ENCODE peak calls at places on chromosome 20, in five cellular contexts. One of them, this sample, is unnamed. For H3K9me3, the result is how much of the 10 kb centered on the place peaks cover.

GRCh38 chr20:35012227-35013069 is 56.8 kb downstream of the MYH7B start:
- DNase-seq in PC-3: no peak
- DNase-seq in mammary epithelial cell: no peak
- DNase-seq in H9: peak
- DNase-seq in neural progenitor cell: no peak
- DNase-seq in this sample: no peak

GRCh38 chr20:36110936-36111445 is 43.5 kb upstream of the EPB41L1 start:
- DNase-seq in H9: no peak
- DNase-seq in mammary epithelial cell: no peak
- DNase-seq in neural progenitor cell: no peak
- DNase-seq in PC-3: no peak
- DNase-seq in this sample: no peak

GRCh38 chr20:57292611-57293010 is 26.2 kb upstream of the BMP7 start:
- DNase-seq in PC-3: no peak
- DNase-seq in H9: no peak
- DNase-seq in neural progenitor cell: no peak
- DNase-seq in mammary epithelial cell: no peak
- DNase-seq in this sample: no peak

GRCh38 chr20:52096117-52096516 is 95.5 kb downstream of the ZFP64 start:
- DNase-seq in PC-3: no peak
- DNase-seq in mammary epithelial cell: no peak
- DNase-seq in H9: no peak
- DNase-seq in neural progenitor cell: no peak
- DNase-seq in this sample: no peak

GRCh38 chr20:57469418-57470211 is 55.3 kb downstream of the CTCFL start:
- DNase-seq in PC-3: no peak
- DNase-seq in H9: no peak
- DNase-seq in mammary epithelial cell: no peak
- DNase-seq in neural progenitor cell: peak
- DNase-seq in this sample: no peak

GRCh38 chr20:36465109-36466080 is 75.9 kb upstream of the MYL9 start:
- DNase-seq in PC-3: peak
- DNase-seq in neural progenitor cell: peak
- DNase-seq in mammary epithelial cell: peak
- DNase-seq in H9: peak
- DNase-seq in this sample: peak

GRCh38 chr20:3165473-3166337 is 6.0 kb upstream of the FASTKD5 start:
- DNase-seq in PC-3: peak
- DNase-seq in mammary epithelial cell: no peak
- DNase-seq in neural progenitor cell: no peak
- DNase-seq in H9: no peak
- DNase-seq in this sample: peak

GRCh38 chr20:11970243-11970836 is 52.6 kb downstream of the BTBD3 start:
- DNase-seq in H9: no peak
- DNase-seq in neural progenitor cell: no peak
- DNase-seq in mammary epithelial cell: no peak
- DNase-seq in PC-3: no peak
- DNase-seq in this sample: no peak

GRCh38 chr20:23417861-23418260 is 3.4 kb downstream of the NAPB start:
- DNase-seq in mammary epithelial cell: no peak
- DNase-seq in neural progenitor cell: no peak
- DNase-seq in PC-3: no peak
- DNase-seq in H9: no peak
- DNase-seq in this sample: no peak

GRCh38 chr20:44138859-44139258 is 48.1 kb downstream of the JPH2 start:
- DNase-seq in neural progenitor cell: no peak
- DNase-seq in PC-3: no peak
- DNase-seq in H9: no peak
- DNase-seq in mammary epithelial cell: no peak
- DNase-seq in this sample: no peak

GRCh38 chr20:57432874-57433491 is 41.8 kb downstream of the RBM38 start:
- DNase-seq in PC-3: peak
- DNase-seq in neural progenitor cell: no peak
- DNase-seq in mammary epithelial cell: peak
- DNase-seq in H9: no peak
- DNase-seq in this sample: no peak

GRCh38 chr20:47370850-47371782 is 14.6 kb upstream of the ZMYND8 start:
- DNase-seq in H9: peak
- DNase-seq in PC-3: peak
- DNase-seq in mammary epithelial cell: no peak
- DNase-seq in neural progenitor cell: peak
- DNase-seq in this sample: peak

GRCh38 chr20:8427419-8428065 is 295.5 kb downstream of the PLCB1 start:
- DNase-seq in neural progenitor cell: no peak
- DNase-seq in PC-3: no peak
- DNase-seq in H9: no peak
- DNase-seq in mammary epithelial cell: no peak
- DNase-seq in this sample: no peak

DNA sequence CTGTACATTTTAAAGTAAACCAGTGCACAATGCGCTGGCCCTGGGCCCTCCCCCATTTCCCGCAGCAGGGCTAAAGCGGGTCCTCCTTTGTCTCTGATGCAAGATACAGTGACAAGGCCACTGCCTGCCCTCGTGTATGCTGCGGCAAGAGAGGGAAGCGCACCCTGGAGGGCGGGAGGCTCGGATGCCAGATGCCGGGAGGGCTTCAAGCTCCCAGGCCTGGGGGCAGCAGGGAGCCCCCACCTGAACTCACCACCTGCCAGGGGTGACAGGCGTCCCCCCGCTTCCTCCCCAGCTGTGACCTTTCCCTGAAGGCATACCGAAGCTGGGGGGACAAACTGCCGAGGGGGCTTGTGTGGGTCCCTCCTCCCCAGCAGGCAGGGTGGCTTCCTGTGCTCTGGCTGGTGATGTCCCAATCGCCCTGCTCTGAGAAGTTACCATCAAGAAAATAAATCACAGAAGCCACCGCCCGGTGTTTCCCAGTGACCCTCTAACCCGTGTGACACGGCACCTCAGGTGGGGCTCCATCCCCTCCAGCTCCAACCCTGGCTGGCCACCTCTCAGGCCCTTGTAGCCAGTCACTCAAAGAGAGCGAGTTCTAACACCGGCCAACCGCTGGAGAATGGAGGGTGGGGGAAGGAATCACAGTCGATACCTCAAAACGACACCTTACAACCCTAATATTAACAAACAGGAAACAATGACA is 203.3 kb downstream of the PREX1 start:
- DNase-seq in neural progenitor cell: no peak
- DNase-seq in PC-3: no peak
- DNase-seq in H9: no peak
- DNase-seq in mammary epithelial cell: no peak
- DNase-seq in this sample: no peak
- H2AFZ ChIP-seq in neural progenitor cell: no peak
- H2AFZ ChIP-seq in PC-3: no peak
- H2AFZ ChIP-seq in H9: no peak
- H2AFZ ChIP-seq in mammary epithelial cell: no peak
- H2AFZ ChIP-seq in this sample: no peak

GRCh38 chr20:46087161-46087560 is 2.6 kb downstream of the NCOA5 start:
- DNase-seq in mammary epithelial cell: no peak
- DNase-seq in PC-3: peak
- DNase-seq in H9: no peak
- DNase-seq in neural progenitor cell: no peak
- DNase-seq in this sample: peak

GRCh38 chr20:46089338-46090094 is at the start of gene NCOA5:
- DNase-seq in mammary epithelial cell: peak
- DNase-seq in PC-3: peak
- DNase-seq in H9: peak
- DNase-seq in neural progenitor cell: peak
- DNase-seq in this sample: peak

GRCh38 chr20:46090095-46090388 is 280 bp upstream of the NCOA5 start:
- DNase-seq in H9: no peak
- DNase-seq in mammary epithelial cell: no peak
- DNase-seq in neural progenitor cell: no peak
- DNase-seq in PC-3: no peak
- DNase-seq in this sample: no peak

GRCh38 chr20:46088409-46089075 is 1.2 kb downstream of the NCOA5 start:
- DNase-seq in mammary epithelial cell: peak
- DNase-seq in PC-3: peak
- DNase-seq in neural progenitor cell: peak
- DNase-seq in H9: no peak
- DNase-seq in this sample: peak

DNA sequence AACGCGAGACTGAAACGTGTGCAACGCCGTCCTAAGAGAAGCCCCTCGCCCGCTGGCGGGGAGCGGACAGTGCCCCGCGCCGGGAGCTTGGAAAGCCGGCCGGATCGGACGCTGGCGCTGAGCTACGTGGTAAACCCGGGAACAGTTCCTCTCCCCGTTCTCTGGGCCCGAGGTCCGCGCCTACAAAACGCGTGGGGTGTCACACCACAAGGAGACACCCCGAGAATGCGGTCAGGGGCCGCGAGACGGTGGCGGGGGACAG is 755 bp downstream of the NCOA5 start:
- DNase-seq in mammary epithelial cell: no peak
- DNase-seq in H9: no peak
- DNase-seq in neural progenitor cell: peak
- DNase-seq in PC-3: no peak
- DNase-seq in this sample: no peak
- H3K4me2 ChIP-seq in mammary epithelial cell: peak
- H3K4me2 ChIP-seq in H9: peak
- H3K4me2 ChIP-seq in neural progenitor cell: peak
- H3K4me2 ChIP-seq in PC-3: peak
- H3K4me2 ChIP-seq in this sample: peak

GRCh38 chr20:59723607-59724456 is 119.5 kb downstream of the PHACTR3 start:
- DNase-seq in mammary epithelial cell: peak
- DNase-seq in PC-3: no peak
- DNase-seq in H9: no peak
- DNase-seq in neural progenitor cell: no peak
- DNase-seq in this sample: no peak

GRCh38 chr20:59726196-59726595 is 121.9 kb downstream of the PHACTR3 start:
- DNase-seq in mammary epithelial cell: no peak
- DNase-seq in neural progenitor cell: no peak
- DNase-seq in H9: no peak
- DNase-seq in PC-3: no peak
- DNase-seq in this sample: no peak

GRCh38 chr20:59723108-59723500 is 118.8 kb downstream of the PHACTR3 start:
- DNase-seq in neural progenitor cell: no peak
- DNase-seq in mammary epithelial cell: no peak
- DNase-seq in H9: no peak
- DNase-seq in PC-3: no peak
- DNase-seq in this sample: no peak

GRCh38 chr20:59724457-59725366 is 120.4 kb downstream of the PHACTR3 start:
- DNase-seq in neural progenitor cell: no peak
- DNase-seq in H9: no peak
- DNase-seq in PC-3: no peak
- DNase-seq in mammary epithelial cell: no peak
- DNase-seq in this sample: no peak

DNA sequence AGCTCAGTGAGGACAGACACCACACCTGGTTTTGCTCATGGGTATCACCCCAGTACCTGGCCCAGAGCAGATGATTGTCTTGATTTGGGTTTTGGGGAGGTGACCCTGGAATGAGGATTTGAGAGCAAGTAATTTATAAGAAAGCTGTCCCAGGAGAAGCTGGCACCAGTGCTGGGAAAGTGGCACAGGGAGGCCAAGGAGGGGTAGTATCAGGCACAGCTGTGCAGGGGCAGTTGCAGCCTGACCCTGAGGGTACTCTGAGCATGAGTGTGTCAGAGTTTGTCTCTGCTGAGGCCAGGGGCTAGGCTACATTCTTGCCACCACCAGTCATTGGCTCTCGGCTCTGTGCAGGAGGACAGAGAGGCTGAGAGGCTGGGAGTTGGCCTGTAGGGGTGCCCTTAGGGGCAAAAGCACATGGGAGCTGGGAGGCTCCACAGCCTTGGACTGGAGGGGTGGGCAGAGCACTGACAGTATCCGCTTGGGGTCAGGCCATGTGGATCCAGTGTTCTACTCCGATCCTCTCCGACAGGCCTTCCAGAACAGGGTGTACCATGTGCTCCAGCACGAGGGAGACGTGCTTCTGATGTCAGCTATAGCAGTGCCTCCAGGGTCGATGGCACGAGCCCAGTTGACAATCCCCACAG is 121.3 kb downstream of the PHACTR3 start:
- DNase-seq in neural progenitor cell: no peak
- DNase-seq in mammary epithelial cell: no peak
- DNase-seq in PC-3: no peak
- DNase-seq in H9: no peak
- DNase-seq in this sample: no peak
- H3K9me3 ChIP-seq in neural progenitor cell: under half
- H3K9me3 ChIP-seq in mammary epithelial cell: under half
- H3K9me3 ChIP-seq in PC-3: under half
- H3K9me3 ChIP-seq in H9: under half
- H3K9me3 ChIP-seq in this sample: under half

GRCh38 chr20:833121-833449 is 430 bp upstream of the FAM110A start:
- DNase-seq in PC-3: peak
- DNase-seq in H9: no peak
- DNase-seq in mammary epithelial cell: no peak
- DNase-seq in neural progenitor cell: no peak
- DNase-seq in this sample: no peak
- H2AFZ ChIP-seq in PC-3: peak
- H2AFZ ChIP-seq in H9: no peak
- H2AFZ ChIP-seq in mammary epithelial cell: peak
- H2AFZ ChIP-seq in neural progenitor cell: peak
- H2AFZ ChIP-seq in this sample: peak

GRCh38 chr20:13200767-13201500 is 20.1 kb upstream of the ISM1 start:
- DNase-seq in H9: peak
- DNase-seq in neural progenitor cell: peak
- DNase-seq in mammary epithelial cell: no peak
- DNase-seq in PC-3: no peak
- DNase-seq in this sample: no peak
- H3K4me2 ChIP-seq in H9: no peak
- H3K4me2 ChIP-seq in neural progenitor cell: peak
- H3K4me2 ChIP-seq in mammary epithelial cell: no peak
- H3K4me2 ChIP-seq in PC-3: no peak
- H3K4me2 ChIP-seq in this sample: no peak

DNA sequence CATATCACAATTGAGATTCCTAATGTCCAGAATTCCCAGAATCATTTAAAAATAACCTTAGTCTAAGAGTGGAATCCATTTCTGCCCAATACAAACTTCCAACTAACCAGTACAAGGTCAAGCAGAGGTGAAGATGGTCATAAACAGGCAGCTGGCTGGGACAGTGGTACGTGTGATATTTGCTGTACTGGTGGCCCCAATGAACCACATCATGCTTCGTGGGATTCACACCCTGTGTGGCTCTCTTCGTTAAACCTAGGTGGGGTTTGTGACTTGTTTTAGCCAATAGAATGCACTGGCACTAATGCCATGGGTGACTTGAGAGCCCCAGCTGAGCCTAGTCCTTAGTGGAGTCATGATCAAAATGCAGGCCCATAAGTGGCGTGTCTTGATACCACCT is 286.6 kb downstream of the KIF16B start:
- DNase-seq in neural progenitor cell: no peak
- DNase-seq in H9: no peak
- DNase-seq in mammary epithelial cell: no peak
- DNase-seq in PC-3: no peak
- DNase-seq in this sample: no peak
- H3K9me3 ChIP-seq in neural progenitor cell: under half
- H3K9me3 ChIP-seq in H9: under half
- H3K9me3 ChIP-seq in mammary epithelial cell: under half
- H3K9me3 ChIP-seq in PC-3: under half
- H3K9me3 ChIP-seq in this sample: under half

GRCh38 chr20:22180244-22180643 is 404.1 kb downstream of the FOXA2 start:
- DNase-seq in PC-3: no peak
- DNase-seq in mammary epithelial cell: no peak
- DNase-seq in neural progenitor cell: peak
- DNase-seq in H9: peak
- DNase-seq in this sample: no peak

GRCh38 chr20:22182148-22182547 is 402.2 kb downstream of the FOXA2 start:
- DNase-seq in neural progenitor cell: no peak
- DNase-seq in mammary epithelial cell: no peak
- DNase-seq in H9: no peak
- DNase-seq in PC-3: no peak
- DNase-seq in this sample: no peak
- H2AFZ ChIP-seq in neural progenitor cell: no peak
- H2AFZ ChIP-seq in mammary epithelial cell: no peak
- H2AFZ ChIP-seq in H9: no peak
- H2AFZ ChIP-seq in PC-3: no peak
- H2AFZ ChIP-seq in this sample: no peak